ENCODE peak calls at places on chromosomes 1 and 21, in nine cellular contexts. F is body of pancreas, L is mesothelial cell of epicardium, H is RWPE1, G is GM20000, I is ovary, B is Calu3, W is endothelial cell, Z is astrocyte. D is an unnamed sample.

GRCh38 chr1:108817016-108817415 is 39.9 kb downstream of the AKNAD1 start:
- DNase-seq in F (peak), L (no peak), H (no peak), G (no peak), I (no peak), B (peak), W (no peak), Z (peak), D (no peak)

GRCh38 chr1:11145741-11146140 is 43.4 kb upstream of the ANGPTL7 start:
- DNase-seq in F (no peak), L (no peak), H (no peak), G (no peak), I (no peak), B (no peak), W (no peak), Z (no peak), D (no peak)

GRCh38 chr1:74822851-74823443 is 90.0 kb downstream of the TYW3 start:
- DNase-seq in F (no peak), L (no peak), H (no peak), G (no peak), I (no peak), B (no peak), W (no peak), Z (no peak), D (no peak)

GRCh38 chr1:204079608-204079999 is 6.7 kb downstream of the SOX13 start:
- DNase-seq in F (no peak), L (no peak), H (no peak), G (no peak), I (no peak), B (no peak), W (no peak), Z (no peak), D (no peak)

GRCh38 chr1:39818482-39818881 is 29.8 kb upstream of the BMP8B start:
- DNase-seq in F (peak), L (no peak), H (peak), G (no peak), I (no peak), B (peak), W (no peak), Z (no peak), D (no peak)

GRCh38 chr1:114353233-114353632 is 157.8 kb downstream of the TRIM33 start:
- DNase-seq in F (peak), L (peak), H (no peak), G (no peak), I (peak), B (no peak), W (no peak), Z (peak), D (peak)

GRCh38 chr1:116581323-116581885 is 10.6 kb upstream of the CD58 start:
- DNase-seq in F (peak), L (no peak), H (no peak), G (no peak), I (no peak), B (no peak), W (no peak), Z (no peak), D (no peak)

GRCh38 chr1:78101514-78101913 is 55.7 kb downstream of the GIPC2 start:
- DNase-seq in F (peak), L (no peak), H (peak), G (no peak), I (no peak), B (peak), W (no peak), Z (peak), D (no peak)

GRCh38 chr1:208007938-208008342 is 97.0 kb upstream of the CD34 start:
- DNase-seq in F (no peak), L (no peak), H (peak), G (no peak), I (no peak), B (no peak), W (no peak), Z (peak), D (no peak)

GRCh38 chr1:212291505-212292134 is 6.4 kb downstream of the PPP2R5A start:
- DNase-seq in F (no peak), L (no peak), H (peak), G (peak), I (no peak), B (peak), W (peak), Z (peak), D (no peak)

GRCh38 chr1:147514233-147514632 is 27.1 kb upstream of the BCL9 start:
- DNase-seq in F (no peak), L (no peak), H (no peak), G (no peak), I (no peak), B (no peak), W (no peak), Z (no peak), D (no peak)

GRCh38 chr1:17615959-17616358 is 76.5 kb downstream of the ARHGEF10L start:
- DNase-seq in F (no peak), L (no peak), H (no peak), G (no peak), I (no peak), B (no peak), W (no peak), Z (no peak), D (no peak)

GRCh38 chr1:16926491-16927195 is 4.9 kb downstream of the CROCC start:
- DNase-seq in F (no peak), L (no peak), H (no peak), G (no peak), I (no peak), B (no peak), W (no peak), Z (no peak), D (no peak)

GRCh38 chr1:205225901-205226765 is 1.6 kb upstream of the TMCC2 start:
- DNase-seq in F (peak), L (no peak), H (peak), G (no peak), I (no peak), B (no peak), W (no peak), Z (peak), D (peak)

GRCh38 chr1:70874826-70875225 is 172.8 kb downstream of the PTGER3 start:
- DNase-seq in F (no peak), L (no peak), H (no peak), G (no peak), I (no peak), B (no peak), W (no peak), Z (no peak), D (no peak)

GRCh38 chr1:244273845-244274619 is 177.7 kb downstream of the ADSS2 start:
- DNase-seq in F (peak), L (no peak), H (peak), G (no peak), I (peak), B (peak), W (no peak), Z (peak), D (peak)

GRCh38 chr1:26358411-26359384 is 4.8 kb upstream of the CRYBG2 start:
- DNase-seq in F (peak), L (no peak), H (peak), G (no peak), I (no peak), B (peak), W (no peak), Z (no peak), D (peak)

GRCh38 chr21:36693144-36694040 is 5.5 kb upstream of the SIM2 start:
- DNase-seq in F (no peak), L (no peak), H (no peak), G (peak), I (no peak), B (no peak), W (peak), Z (no peak), D (no peak)

GRCh38 chr1:4461726-4462290 is 192.6 kb upstream of the AJAP1 start:
- DNase-seq in F (no peak), L (no peak), H (no peak), G (no peak), I (no peak), B (no peak), W (no peak), Z (no peak), D (no peak)

GRCh38 chr1:9128520-9129371 is at the start of gene GPR157:
- DNase-seq in F (peak), L (peak), H (peak), G (peak), I (peak), B (peak), W (peak), Z (peak), D (peak)

GRCh38 chr1:203584040-203584439 is 42.6 kb upstream of the ATP2B4 start:
- DNase-seq in F (no peak), L (no peak), H (no peak), G (no peak), I (no peak), B (no peak), W (no peak), Z (peak), D (no peak)

GRCh38 chr1:60431593-60431992 is 358.0 kb upstream of the C1orf87 start:
- DNase-seq in F (no peak), L (no peak), H (no peak), G (no peak), I (no peak), B (no peak), W (no peak), Z (no peak), D (no peak)

GRCh38 chr1:50750021-50750619 is 209.9 kb downstream of the FAF1 start:
- DNase-seq in F (no peak), L (no peak), H (peak), G (no peak), I (no peak), B (peak), W (peak), Z (peak), D (peak)

GRCh38 chr1:197924516-197925123 is 7.4 kb downstream of the LHX9 start:
- DNase-seq in F (peak), L (no peak), H (peak), G (peak), I (peak), B (peak), W (peak), Z (peak), D (peak)

GRCh38 chr1:88731475-88731874 is 47.4 kb downstream of the PKN2 start:
- DNase-seq in F (peak), L (no peak), H (peak), G (no peak), I (peak), B (no peak), W (no peak), Z (peak), D (no peak)

GRCh38 chr1:205594846-205595245 is 37.0 kb downstream of the ELK4 start:
- DNase-seq in F (no peak), L (no peak), H (no peak), G (no peak), I (no peak), B (no peak), W (no peak), Z (no peak), D (peak)

GRCh38 chr1:11125931-11126330 is 26.3 kb upstream of the EXOSC10 start:
- DNase-seq in F (no peak), L (no peak), H (no peak), G (no peak), I (no peak), B (no peak), W (no peak), Z (no peak), D (no peak)

GRCh38 chr21:42062543-42063022 is 8.5 kb upstream of the UMODL1 start:
- DNase-seq in F (peak), L (no peak), H (no peak), G (peak), I (no peak), B (no peak), W (no peak), Z (no peak), D (peak)

GRCh38 chr1:17251699-17252376 is 2.9 kb downstream of the PADI3 start:
- DNase-seq in F (no peak), L (no peak), H (peak), G (no peak), I (no peak), B (peak), W (no peak), Z (peak), D (no peak)

GRCh38 chr1:164720329-164721036 is 161.5 kb downstream of the PBX1 start:
- DNase-seq in F (no peak), L (no peak), H (no peak), G (no peak), I (no peak), B (no peak), W (no peak), Z (no peak), D (no peak)

DNA sequence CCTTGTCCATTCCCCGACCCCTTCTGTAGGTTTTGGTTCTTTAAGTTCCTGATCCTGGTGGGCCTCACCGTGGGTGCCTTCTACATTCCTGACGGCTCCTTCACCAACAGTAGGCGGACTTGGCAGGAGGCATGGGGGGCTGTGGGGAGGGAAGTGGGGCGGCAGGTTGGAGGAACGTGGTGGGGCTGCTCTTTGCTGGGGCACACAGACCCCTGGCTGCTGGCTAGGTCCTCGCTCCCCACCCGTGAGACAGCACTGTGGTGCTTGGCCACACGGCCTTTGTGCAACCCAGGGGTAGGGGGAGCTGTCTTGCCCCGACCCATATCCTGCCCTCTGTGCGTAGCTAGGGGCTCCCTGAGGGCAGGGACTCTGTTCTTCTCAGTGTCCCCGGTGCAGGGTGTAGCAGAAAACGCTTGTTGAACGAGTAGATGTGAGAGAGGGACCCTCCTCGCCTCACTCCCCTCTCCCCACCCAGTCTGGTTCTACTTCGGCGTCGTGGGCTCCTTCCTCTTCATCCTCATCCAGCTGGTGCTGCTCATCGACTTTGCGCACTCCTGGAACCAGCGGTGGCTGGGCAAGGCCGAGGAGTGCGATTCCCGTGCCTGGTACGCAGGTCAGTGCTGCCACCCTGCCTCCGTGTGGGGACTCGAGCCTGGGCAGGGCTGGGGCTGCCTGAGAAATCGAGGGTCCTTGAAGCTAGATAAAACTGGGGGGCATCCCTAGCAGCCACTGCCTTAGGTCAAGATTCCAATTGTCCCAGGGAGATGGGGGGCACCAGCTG is 12.5 kb downstream of the SERINC2 start:
- DNase-seq in F (no peak), L (no peak), H (no peak), G (no peak), I (no peak), B (no peak), W (no peak), Z (no peak), D (no peak)
- TF ChIP-seq CTCF in F (no peak), L (no peak), H (no peak), G (no peak), I (no peak), B (no peak), W (no peak), Z (no peak), D (no peak)

DNA sequence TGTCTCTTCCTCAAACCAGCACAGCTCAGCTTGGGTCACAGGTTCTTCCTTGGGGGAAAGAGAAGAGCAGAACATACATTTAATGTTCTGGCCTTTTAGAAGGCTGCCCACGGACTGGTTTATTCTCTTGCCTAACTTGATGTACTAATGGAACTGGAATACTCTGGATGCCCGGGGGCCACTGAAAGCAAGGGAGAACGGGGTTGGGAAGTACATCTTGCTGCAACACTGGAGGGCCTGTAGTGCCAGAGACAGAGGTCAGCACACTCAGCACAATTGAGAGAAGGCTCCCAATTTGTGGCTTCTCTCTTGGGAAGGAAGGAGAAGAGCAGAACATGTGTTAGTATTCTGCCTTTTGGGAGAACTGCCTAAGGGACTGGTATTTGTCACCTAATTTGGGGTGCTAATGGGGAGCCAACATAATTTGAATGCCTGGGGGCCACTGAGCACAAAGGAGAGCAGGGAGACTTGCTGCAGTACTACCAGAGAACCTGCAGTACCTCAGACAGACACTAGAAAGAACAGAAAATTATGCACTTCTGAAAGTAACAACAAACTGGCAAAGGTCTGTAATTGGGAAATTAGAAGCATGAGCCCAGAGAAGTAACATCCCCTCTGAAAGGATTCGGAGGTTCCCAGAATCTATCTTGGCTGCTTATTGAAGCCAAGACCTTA is 14.1 kb downstream of the ZNF691 start:
- DNase-seq in F (no peak), L (no peak), H (no peak), G (no peak), I (no peak), B (no peak), W (no peak), Z (no peak), D (no peak)
- TF ChIP-seq CTCF in F (no peak), L (no peak), H (no peak), G (no peak), I (no peak), B (no peak), W (peak), Z (no peak), D (no peak)

GRCh38 chr1:81007024-81007423 is 793.7 kb upstream of the ADGRL2 start:
- DNase-seq in F (no peak), L (no peak), H (no peak), G (no peak), I (no peak), B (no peak), W (no peak), Z (peak), D (no peak)
- TF ChIP-seq CTCF in F (no peak), L (no peak), H (no peak), G (no peak), I (no peak), B (no peak), W (no peak), Z (no peak), D (no peak)

DNA sequence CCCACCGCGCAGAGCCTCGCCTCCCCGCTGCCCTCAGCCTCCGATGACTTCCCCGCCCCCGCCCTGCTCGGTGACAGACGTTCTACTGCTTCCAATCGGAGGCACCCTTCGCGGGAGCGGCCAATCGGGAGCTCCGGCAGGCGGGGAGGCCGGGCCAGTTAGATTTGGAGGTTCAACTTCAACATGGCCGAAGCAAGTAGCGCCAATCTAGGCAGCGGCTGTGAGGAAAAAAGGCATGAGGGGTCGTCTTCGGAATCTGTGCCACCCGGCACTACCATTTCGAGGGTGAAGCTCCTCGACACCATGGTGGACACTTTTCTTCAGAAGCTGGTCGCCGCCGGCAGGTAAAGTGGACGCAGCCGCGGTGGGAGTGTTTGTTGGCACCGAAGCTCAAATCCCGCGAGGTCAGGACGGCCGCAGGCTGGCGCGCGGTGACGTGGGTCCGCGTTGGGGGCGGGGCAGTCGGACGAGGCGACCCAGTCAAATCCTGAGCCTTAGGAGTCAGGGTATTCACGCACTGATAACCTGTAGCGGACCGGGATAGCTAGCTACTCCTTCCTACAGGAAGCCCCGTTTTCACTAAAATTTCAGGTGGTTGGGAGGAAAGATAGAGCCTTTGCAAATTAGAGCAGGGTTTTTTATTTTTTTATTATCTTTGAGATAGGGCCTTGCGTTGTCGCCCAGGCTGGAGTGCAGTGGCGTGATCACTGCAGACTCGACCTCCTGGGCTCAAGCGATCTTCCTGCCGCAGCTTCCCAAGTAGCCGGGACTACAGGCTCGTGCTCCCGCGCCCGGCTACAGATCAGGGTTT is at the start of gene PMF1:
- DNase-seq in F (peak), L (peak), H (peak), G (peak), I (peak), B (peak), W (peak), Z (peak), D (peak)
- TF ChIP-seq CTCF in F (no peak), L (no peak), H (no peak), G (no peak), I (no peak), B (no peak), W (no peak), Z (no peak), D (no peak)

GRCh38 chr1:41467673-41468072 is 16.8 kb downstream of the EDN2 start:
- DNase-seq in F (no peak), L (no peak), H (no peak), G (no peak), I (no peak), B (no peak), W (no peak), Z (no peak), D (no peak)

GRCh38 chr1:41464886-41465285 is 19.6 kb downstream of the EDN2 start:
- DNase-seq in F (no peak), L (no peak), H (no peak), G (no peak), I (no peak), B (no peak), W (no peak), Z (no peak), D (no peak)

GRCh38 chr1:41468082-41468762 is 16.3 kb downstream of the EDN2 start:
- DNase-seq in F (no peak), L (no peak), H (no peak), G (no peak), I (no peak), B (peak), W (no peak), Z (no peak), D (no peak)

GRCh38 chr1:41465741-41466140 is 18.7 kb downstream of the EDN2 start:
- DNase-seq in F (no peak), L (no peak), H (peak), G (no peak), I (no peak), B (no peak), W (no peak), Z (no peak), D (no peak)

GRCh38 chr1:41466146-41466545 is 18.3 kb downstream of the EDN2 start:
- DNase-seq in F (peak), L (no peak), H (no peak), G (no peak), I (no peak), B (no peak), W (no peak), Z (no peak), D (no peak)
- TF ChIP-seq CTCF in F (no peak), L (no peak), H (no peak), G (no peak), I (no peak), B (no peak), W (no peak), Z (no peak), D (no peak)

D was measured in activated CD8-positive, alpha-beta T cell treated with anti-CD3 and anti-CD28 coated beads for 36 hours.